ENCODE peak calls at places on chromosomes 5 and 9, in six cellular contexts. One of them, this sample, is unnamed.
A peak's percentile ranks its signal among the peaks of the same experiment; 100 is the strongest.

GRCh38 chr9:8628771-8629170 is 829.2 kb upstream of the DMAC1 start:
- DNase-seq in right cardiac atrium: no peak
- DNase-seq in stimulated activated CD4-positive, alpha-beta T cell treated with anti-CD3 and anti-CD28 coated beads, Interleukin-1b, Interleukin-23, amount 100 ng/mL, for 1 hour: no peak
- DNase-seq in naive thymus-derived CD4-positive, alpha-beta T cell: no peak
- DNase-seq in mucosa of descending colon: no peak
- DNase-seq in Kasumi-1: no peak
- DNase-seq in this sample: no peak

GRCh38 chr5:178333821-178334481 is 101.3 kb upstream of the PHYKPL start:
- DNase-seq in stimulated activated CD4-positive, alpha-beta T cell treated with anti-CD3 and anti-CD28 coated beads, Interleukin-1b, Interleukin-23, amount 100 ng/mL, for 1 hour: no peak
- DNase-seq in Kasumi-1: no peak
- DNase-seq in mucosa of descending colon: peak; percentile 16
- DNase-seq in right cardiac atrium: peak; percentile 61
- DNase-seq in naive thymus-derived CD4-positive, alpha-beta T cell: no peak
- DNase-seq in this sample: peak; percentile 38

GRCh38 chr5:121350493-121350892 is 501.2 kb upstream of the FTMT start:
- DNase-seq in Kasumi-1: no peak
- DNase-seq in right cardiac atrium: no peak
- DNase-seq in stimulated activated CD4-positive, alpha-beta T cell treated with anti-CD3 and anti-CD28 coated beads, Interleukin-1b, Interleukin-23, amount 100 ng/mL, for 1 hour: no peak
- DNase-seq in mucosa of descending colon: no peak
- DNase-seq in naive thymus-derived CD4-positive, alpha-beta T cell: no peak
- DNase-seq in this sample: no peak

GRCh38 chr5:39520232-39520572 is 95.4 kb upstream of the DAB2 start:
- DNase-seq in Kasumi-1: no peak
- DNase-seq in naive thymus-derived CD4-positive, alpha-beta T cell: no peak
- DNase-seq in mucosa of descending colon: no peak
- DNase-seq in right cardiac atrium: no peak
- DNase-seq in stimulated activated CD4-positive, alpha-beta T cell treated with anti-CD3 and anti-CD28 coated beads, Interleukin-1b, Interleukin-23, amount 100 ng/mL, for 1 hour: no peak
- DNase-seq in this sample: no peak

GRCh38 chr9:137308102-137308619 is 6.1 kb upstream of the NRARP start:
- DNase-seq in stimulated activated CD4-positive, alpha-beta T cell treated with anti-CD3 and anti-CD28 coated beads, Interleukin-1b, Interleukin-23, amount 100 ng/mL, for 1 hour: no peak
- DNase-seq in mucosa of descending colon: peak; percentile 53
- DNase-seq in Kasumi-1: no peak
- DNase-seq in right cardiac atrium: peak; percentile 57
- DNase-seq in naive thymus-derived CD4-positive, alpha-beta T cell: no peak
- DNase-seq in this sample: no peak

GRCh38 chr5:36301858-36302603 is at the start of gene RANBP3L:
- DNase-seq in naive thymus-derived CD4-positive, alpha-beta T cell: no peak
- DNase-seq in right cardiac atrium: no peak
- DNase-seq in stimulated activated CD4-positive, alpha-beta T cell treated with anti-CD3 and anti-CD28 coated beads, Interleukin-1b, Interleukin-23, amount 100 ng/mL, for 1 hour: no peak
- DNase-seq in Kasumi-1: no peak
- DNase-seq in mucosa of descending colon: no peak
- DNase-seq in this sample: no peak

GRCh38 chr5:95668216-95668615 is 14.6 kb downstream of the SPATA9 start:
- DNase-seq in naive thymus-derived CD4-positive, alpha-beta T cell: no peak
- DNase-seq in stimulated activated CD4-positive, alpha-beta T cell treated with anti-CD3 and anti-CD28 coated beads, Interleukin-1b, Interleukin-23, amount 100 ng/mL, for 1 hour: no peak
- DNase-seq in right cardiac atrium: no peak
- DNase-seq in Kasumi-1: no peak
- DNase-seq in mucosa of descending colon: no peak
- DNase-seq in this sample: no peak

GRCh38 chr5:149141957-149142851 is 911 bp downstream of the ABLIM3 start:
- DNase-seq in Kasumi-1: no peak
- DNase-seq in mucosa of descending colon: peak; percentile 24
- DNase-seq in stimulated activated CD4-positive, alpha-beta T cell treated with anti-CD3 and anti-CD28 coated beads, Interleukin-1b, Interleukin-23, amount 100 ng/mL, for 1 hour: no peak
- DNase-seq in naive thymus-derived CD4-positive, alpha-beta T cell: no peak
- DNase-seq in right cardiac atrium: peak; percentile 80
- DNase-seq in this sample: no peak

GRCh38 chr9:69207503-69207902 is 33.4 kb downstream of the TJP2 start:
- DNase-seq in naive thymus-derived CD4-positive, alpha-beta T cell: no peak
- DNase-seq in Kasumi-1: no peak
- DNase-seq in stimulated activated CD4-positive, alpha-beta T cell treated with anti-CD3 and anti-CD28 coated beads, Interleukin-1b, Interleukin-23, amount 100 ng/mL, for 1 hour: no peak
- DNase-seq in right cardiac atrium: no peak
- DNase-seq in mucosa of descending colon: no peak
- DNase-seq in this sample: no peak

This sample was measured in RWPE2.